ENCODE peak calls at places on chromosome 21, in six cellular contexts. G is kidney glomerular epithelial cell, Q is COR-L47, P is mucosa of gallbladder, R is PC-9, F is left lung. K is an unnamed sample.

GRCh38 chr21:31184462-31184861 is 146.2 kb upstream of the KRTAP19-8 start:
- DNase-seq in G (no peak), Q (no peak), P (no peak), R (no peak), F (no peak), K (no peak)

GRCh38 chr21:45584786-45585185 is 42.5 kb upstream of the SLC19A1 start:
- DNase-seq in G (no peak), Q (no peak), P (no peak), R (no peak), F (no peak), K (no peak)

GRCh38 chr21:26941436-26941835 is 25.5 kb downstream of the ADAMTS5 start:
- DNase-seq in G (peak), Q (no peak), P (no peak), R (no peak), F (no peak), K (no peak)

GRCh38 chr21:25934771-25935224 is 200.0 kb downstream of the GABPA start:
- DNase-seq in G (peak), Q (no peak), P (peak), R (peak), F (no peak), K (no peak)

GRCh38 chr21:35026617-35027557 is 22.2 kb downstream of the RUNX1 start:
- DNase-seq in G (no peak), Q (no peak), P (peak), R (no peak), F (peak), K (no peak)

GRCh38 chr21:31612889-31613785 is 46.4 kb upstream of the SOD1 start:
- DNase-seq in G (no peak), Q (no peak), P (no peak), R (no peak), F (no peak), K (no peak)

GRCh38 chr21:29797155-29797554 is 142.6 kb downstream of the GRIK1 start:
- DNase-seq in G (no peak), Q (no peak), P (no peak), R (no peak), F (no peak), K (no peak)

GRCh38 chr21:42809171-42809570 is 70.2 kb downstream of the WDR4 start:
- DNase-seq in G (no peak), Q (no peak), P (no peak), R (no peak), F (no peak), K (no peak)

GRCh38 chr21:32515869-32516268 is 69.5 kb downstream of the TCP10L start:
- DNase-seq in G (no peak), Q (no peak), P (no peak), R (no peak), F (no peak), K (peak)

GRCh38 chr21:41187537-41188025 is 19.6 kb downstream of the BACE2 start:
- DNase-seq in G (no peak), Q (no peak), P (no peak), R (no peak), F (no peak), K (no peak)

GRCh38 chr21:33963848-33964555 is 48.4 kb upstream of the ATP5PO start:
- DNase-seq in G (no peak), Q (no peak), P (no peak), R (no peak), F (no peak), K (no peak)

GRCh38 chr21:37276377-37276776 is 9.2 kb upstream of the VPS26C start:
- DNase-seq in G (no peak), Q (no peak), P (no peak), R (no peak), F (no peak), K (no peak)

GRCh38 chr21:37117204-37117603 is 44.1 kb downstream of the TTC3 start:
- DNase-seq in G (no peak), Q (no peak), P (no peak), R (no peak), F (no peak), K (no peak)

GRCh38 chr21:31310750-31311149 is 33.3 kb downstream of the TIAM1 start:
- DNase-seq in G (no peak), Q (peak), P (no peak), R (peak), F (no peak), K (no peak)

GRCh38 chr21:28074676-28075075 is 918.0 kb downstream of the LTN1 start:
- DNase-seq in G (no peak), Q (no peak), P (no peak), R (no peak), F (no peak), K (no peak)

GRCh38 chr21:37986000-37986399 is 69.7 kb upstream of the KCNJ6 start:
- DNase-seq in G (no peak), Q (no peak), P (no peak), R (no peak), F (no peak), K (no peak)

GRCh38 chr21:38140192-38140905 is 116.4 kb upstream of the KCNJ15 start:
- DNase-seq in G (peak), Q (peak), P (no peak), R (no peak), F (no peak), K (no peak)

GRCh38 chr21:31354604-31355443 is 10.8 kb upstream of the TIAM1 start:
- DNase-seq in G (peak), Q (no peak), P (peak), R (peak), F (no peak), K (no peak)

GRCh38 chr21:38806153-38806941 is 618 bp downstream of the ETS2 start:
- DNase-seq in G (no peak), Q (no peak), P (no peak), R (no peak), F (peak), K (no peak)

GRCh38 chr21:17585875-17586450 is 26.7 kb downstream of the BTG3 start:
- DNase-seq in G (peak), Q (peak), P (peak), R (peak), F (no peak), K (peak)

GRCh38 chr21:41052820-41053555 is 115.0 kb upstream of the BACE2 start:
- DNase-seq in G (no peak), Q (no peak), P (no peak), R (no peak), F (no peak), K (no peak)

GRCh38 chr21:31660134-31660565 is 657 bp downstream of the SOD1 start:
- DNase-seq in G (no peak), Q (peak), P (peak), R (no peak), F (no peak), K (no peak)

GRCh38 chr21:29481641-29482040 is 182.9 kb downstream of the BACH1 start:
- DNase-seq in G (no peak), Q (no peak), P (no peak), R (no peak), F (no peak), K (no peak)

GRCh38 chr21:45556645-45557601 is 14.7 kb upstream of the SLC19A1 start:
- DNase-seq in G (no peak), Q (no peak), P (no peak), R (no peak), F (peak), K (no peak)

GRCh38 chr21:18760247-18760646 is 356.7 kb upstream of the TMPRSS15 start:
- DNase-seq in G (no peak), Q (no peak), P (no peak), R (no peak), F (no peak), K (no peak)

GRCh38 chr21:42636535-42636914 is 16.9 kb upstream of the PDE9A start:
- DNase-seq in G (peak), Q (no peak), P (no peak), R (peak), F (no peak), K (no peak)

GRCh38 chr21:36642777-36643176 is 56.1 kb upstream of the SIM2 start:
- DNase-seq in G (no peak), Q (no peak), P (no peak), R (no peak), F (no peak), K (no peak)

GRCh38 chr21:42171091-42172053 is 47.6 kb upstream of the ABCG1 start:
- DNase-seq in G (no peak), Q (peak), P (peak), R (no peak), F (no peak), K (no peak)

GRCh38 chr21:46189213-46189958 is 5.1 kb upstream of the SPATC1L start:
- DNase-seq in G (peak), Q (no peak), P (no peak), R (no peak), F (no peak), K (no peak)

GRCh38 chr21:42388740-42389448 is 7.0 kb downstream of the TMPRSS3 start:
- DNase-seq in G (no peak), Q (no peak), P (peak), R (peak), F (peak), K (no peak)

GRCh38 chr21:34510148-34511142 is 1.6 kb downstream of the KCNE1 start:
- DNase-seq in G (no peak), Q (peak), P (peak), R (peak), F (peak), K (no peak)

GRCh38 chr21:46368533-46369285 is 44.8 kb downstream of the PCNT start:
- DNase-seq in G (no peak), Q (no peak), P (no peak), R (no peak), F (peak), K (no peak)

GRCh38 chr21:39087238-39087975 is 95.8 kb downstream of the PSMG1 start:
- DNase-seq in G (no peak), Q (no peak), P (no peak), R (no peak), F (no peak), K (no peak)

GRCh38 chr21:46168238-46168637 is 12.9 kb upstream of the FTCD start:
- DNase-seq in G (no peak), Q (no peak), P (no peak), R (no peak), F (no peak), K (no peak)

GRCh38 chr21:18265955-18266354 is 21.3 kb downstream of the CHODL start:
- DNase-seq in G (no peak), Q (no peak), P (no peak), R (no peak), F (no peak), K (no peak)

GRCh38 chr21:14737922-14738321 is 191.8 kb upstream of the SAMSN1 start:
- DNase-seq in G (peak), Q (peak), P (peak), R (peak), F (no peak), K (peak)

GRCh38 chr21:43585924-43586411 is 73.3 kb downstream of the HSF2BP start:
- DNase-seq in G (peak), Q (no peak), P (peak), R (peak), F (no peak), K (peak)

GRCh38 chr21:42779431-42779861 is 99.9 kb downstream of the WDR4 start:
- DNase-seq in G (no peak), Q (no peak), P (no peak), R (no peak), F (peak), K (no peak)

K was measured in SK-N-MC.